ENCODE peak calls at places on chromosomes 2 and 18, in nine cellular contexts. V, R, Z, D, G, Y, U, F and C are unnamed samples.

GRCh38 chr18:58241877-58242276 is 197.9 kb downstream of the NEDD4L start:
- DNase-seq in V (no peak), R (no peak), Z (no peak), D (no peak), G (no peak), Y (peak), U (no peak), F (peak), C (no peak)

GRCh38 chr18:42414756-42415454 is 459.9 kb downstream of the PIK3C3 start:
- DNase-seq in V (no peak), R (peak), Z (no peak), D (no peak), G (no peak), Y (no peak), U (no peak), F (peak), C (no peak)

GRCh38 chr2:177783835-177784448 is 288.6 kb downstream of the PDE11A start:
- DNase-seq in V (no peak), R (no peak), Z (peak), D (no peak), G (no peak), Y (peak), U (no peak), F (peak), C (peak)

GRCh38 chr2:15968280-15969178 is 28.2 kb downstream of the MYCN start:
- DNase-seq in V (no peak), R (no peak), Z (no peak), D (no peak), G (no peak), Y (no peak), U (no peak), F (no peak), C (no peak)

GRCh38 chr2:157375384-157375783 is 49.8 kb upstream of the ERMN start:
- DNase-seq in V (no peak), R (no peak), Z (no peak), D (no peak), G (peak), Y (no peak), U (no peak), F (no peak), C (no peak)

GRCh38 chr2:120598416-120598815 is 137.3 kb upstream of the GLI2 start:
- DNase-seq in V (no peak), R (no peak), Z (no peak), D (no peak), G (no peak), Y (no peak), U (no peak), F (no peak), C (no peak)

GRCh38 chr2:85308951-85309555 is 18.7 kb downstream of the TGOLN2 start:
- DNase-seq in V (no peak), R (no peak), Z (peak), D (no peak), G (no peak), Y (peak), U (no peak), F (no peak), C (no peak)

GRCh38 chr2:46632349-46632748 is 153.0 kb downstream of the TMEM247 start:
- DNase-seq in V (peak), R (no peak), Z (peak), D (no peak), G (peak), Y (peak), U (peak), F (no peak), C (peak)

GRCh38 chr2:128448331-128449225 is 129.9 kb upstream of the HS6ST1 start:
- DNase-seq in V (no peak), R (no peak), Z (no peak), D (no peak), G (no peak), Y (no peak), U (no peak), F (no peak), C (no peak)

GRCh38 chr2:239257511-239257937 is 143.3 kb downstream of the HDAC4 start:
- DNase-seq in V (no peak), R (no peak), Z (peak), D (no peak), G (no peak), Y (peak), U (no peak), F (peak), C (peak)

GRCh38 chr2:174588463-174588862 is 9.1 kb downstream of the WIPF1 start:
- DNase-seq in V (no peak), R (no peak), Z (no peak), D (no peak), G (no peak), Y (no peak), U (no peak), F (no peak), C (no peak)

GRCh38 chr2:73981081-73981968 is 3.4 kb upstream of the TET3 start:
- DNase-seq in V (peak), R (no peak), Z (no peak), D (no peak), G (peak), Y (no peak), U (peak), F (peak), C (no peak)

GRCh38 chr2:110221938-110222337 is 9.6 kb upstream of the MTLN start:
- DNase-seq in V (no peak), R (no peak), Z (no peak), D (no peak), G (no peak), Y (no peak), U (no peak), F (no peak), C (no peak)

GRCh38 chr2:159292157-159292556 is 5.7 kb upstream of the WDSUB1 start:
- DNase-seq in V (no peak), R (no peak), Z (no peak), D (no peak), G (no peak), Y (no peak), U (no peak), F (no peak), C (no peak)

GRCh38 chr2:5520352-5520996 is 171.7 kb upstream of the SOX11 start:
- DNase-seq in V (no peak), R (no peak), Z (no peak), D (peak), G (no peak), Y (peak), U (no peak), F (peak), C (no peak)

GRCh38 chr2:171952276-171952675 is 30.0 kb downstream of the HAT1 start:
- DNase-seq in V (no peak), R (no peak), Z (no peak), D (no peak), G (no peak), Y (no peak), U (no peak), F (no peak), C (no peak)

GRCh38 chr2:181457121-181457740 is at the start of gene ITGA4:
- DNase-seq in V (peak), R (no peak), Z (peak), D (peak), G (peak), Y (peak), U (peak), F (peak), C (peak)

GRCh38 chr2:37224063-37224462 is 7.3 kb downstream of the CEBPZ start:
- DNase-seq in V (no peak), R (no peak), Z (no peak), D (no peak), G (no peak), Y (no peak), U (no peak), F (no peak), C (no peak)
- H3K4me3 ChIP-seq in V (no peak), R (no peak), Z (no peak), D (no peak), G (no peak), Y (no peak), U (no peak), F (no peak), C (no peak)

GRCh38 chr2:150476809-150477302 is 10.6 kb downstream of the RND3 start:
- DNase-seq in V (no peak), R (no peak), Z (no peak), D (no peak), G (no peak), Y (peak), U (no peak), F (no peak), C (no peak)
- H3K4me3 ChIP-seq in V (no peak), R (peak), Z (no peak), D (no peak), G (no peak), Y (peak), U (no peak), F (no peak), C (no peak)

DNA sequence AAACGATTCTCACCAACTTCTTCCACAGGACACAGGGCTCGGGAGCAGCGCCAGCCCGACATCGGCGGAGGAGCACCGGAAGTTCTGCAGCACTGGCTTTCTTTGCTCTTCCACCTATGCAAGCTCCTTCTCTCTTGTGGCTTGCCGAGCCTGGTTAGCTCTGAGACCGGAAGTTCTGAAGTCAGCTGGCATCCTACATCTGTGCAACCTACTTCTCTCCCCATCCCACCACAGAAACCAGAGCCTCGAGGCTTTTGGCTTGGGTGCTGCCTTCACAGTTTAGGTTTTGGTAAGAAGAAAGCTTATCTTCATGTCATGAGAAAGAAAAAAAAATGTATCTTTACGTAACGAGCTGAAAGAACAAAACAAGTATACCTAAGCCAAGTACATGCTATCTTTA is 111.7 kb downstream of the ANKRD44 start:
- DNase-seq in V (peak), R (no peak), Z (peak), D (peak), G (peak), Y (no peak), U (peak), F (no peak), C (peak)
- H3K4me3 ChIP-seq in V (peak), R (no peak), Z (peak), D (no peak), G (peak), Y (no peak), U (peak), F (no peak), C (no peak)

GRCh38 chr18:79792988-79793355 is 4.8 kb upstream of the KCNG2 start:
- DNase-seq in V (no peak), R (no peak), Z (no peak), D (no peak), G (no peak), Y (no peak), U (no peak), F (no peak), C (no peak)
- H3K4me3 ChIP-seq in V (no peak), R (no peak), Z (no peak), D (no peak), G (no peak), Y (no peak), U (no peak), F (no peak), C (no peak)

GRCh38 chr2:234491281-234491680 is 5.6 kb downstream of the ARL4C start:
- DNase-seq in V (peak), R (no peak), Z (no peak), D (no peak), G (no peak), Y (no peak), U (no peak), F (no peak), C (no peak)
- H3K4me3 ChIP-seq in V (peak), R (no peak), Z (no peak), D (no peak), G (no peak), Y (no peak), U (no peak), F (no peak), C (peak)

GRCh38 chr2:68121873-68122679 is 35.6 kb upstream of the PNO1 start:
- DNase-seq in V (peak), R (peak), Z (peak), D (peak), G (peak), Y (peak), U (peak), F (peak), C (peak)
- H3K4me3 ChIP-seq in V (no peak), R (peak), Z (peak), D (no peak), G (peak), Y (no peak), U (peak), F (no peak), C (no peak)

DNA sequence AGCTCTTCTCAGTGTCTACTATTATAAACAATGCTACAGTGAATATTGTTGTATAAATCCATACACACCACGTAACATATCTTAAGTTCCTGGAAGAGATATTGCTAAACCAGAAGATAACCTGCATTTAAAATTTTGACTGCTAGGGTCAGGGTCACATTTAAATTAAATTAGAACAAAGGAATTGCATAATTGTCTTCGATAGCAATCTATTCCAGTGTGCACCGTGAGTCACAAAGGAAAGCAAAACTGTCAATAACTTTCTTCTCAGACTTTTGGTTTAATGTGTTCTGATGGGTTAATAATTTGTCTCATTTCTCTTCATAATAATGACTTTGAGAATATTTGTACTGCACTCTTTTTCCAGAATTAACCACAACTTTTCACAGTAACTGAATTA is 4.2 kb downstream of the GEN1 start:
- DNase-seq in V (no peak), R (no peak), Z (no peak), D (no peak), G (no peak), Y (no peak), U (no peak), F (no peak), C (no peak)
- H3K4me3 ChIP-seq in V (no peak), R (peak), Z (no peak), D (no peak), G (no peak), Y (no peak), U (no peak), F (no peak), C (no peak)

DNA sequence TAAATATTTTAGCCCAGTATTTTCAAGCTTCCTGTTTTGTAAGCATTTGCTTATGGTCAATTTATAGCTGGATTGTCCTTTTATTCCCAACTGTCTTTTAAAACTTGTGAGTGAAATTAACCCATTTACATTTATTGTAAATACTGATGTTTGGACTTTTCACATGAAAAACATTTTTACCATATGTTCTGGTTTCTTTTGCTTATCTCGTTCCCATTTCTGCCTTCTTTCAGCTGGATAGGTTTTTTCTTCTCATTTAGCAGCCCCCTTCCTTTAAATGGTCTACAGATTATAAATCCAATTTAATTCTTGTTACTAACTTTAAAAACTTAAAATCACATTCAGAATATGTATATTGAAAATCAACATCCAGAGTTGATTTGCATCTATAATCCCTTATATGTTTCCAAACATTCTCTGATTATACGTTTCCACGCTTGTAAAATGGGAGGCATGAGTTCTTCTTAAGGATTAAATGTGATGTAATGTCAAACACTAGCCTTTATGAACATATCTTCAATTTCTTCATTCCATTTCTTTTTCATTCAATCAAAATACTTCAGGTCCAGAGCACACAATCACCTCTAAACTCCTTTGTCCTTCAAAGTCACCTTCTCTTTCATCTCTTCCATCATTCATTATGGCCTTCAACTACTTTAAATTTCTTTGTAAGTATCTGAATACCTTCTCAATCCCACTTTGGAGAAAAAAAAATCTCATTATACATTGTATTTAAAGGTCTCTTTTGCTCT is 1.1 kb upstream of the KDM3A start:
- DNase-seq in V (no peak), R (no peak), Z (no peak), D (no peak), G (peak), Y (no peak), U (peak), F (no peak), C (no peak)
- H3K4me3 ChIP-seq in V (peak), R (no peak), Z (peak), D (peak), G (peak), Y (no peak), U (peak), F (no peak), C (no peak)

GRCh38 chr18:79395308-79395640 is 456 bp upstream of the NFATC1 start:
- DNase-seq in V (no peak), R (no peak), Z (no peak), D (no peak), G (no peak), Y (no peak), U (no peak), F (no peak), C (no peak)
- H3K4me3 ChIP-seq in V (no peak), R (no peak), Z (no peak), D (peak), G (peak), Y (no peak), U (peak), F (no peak), C (no peak)

DNA sequence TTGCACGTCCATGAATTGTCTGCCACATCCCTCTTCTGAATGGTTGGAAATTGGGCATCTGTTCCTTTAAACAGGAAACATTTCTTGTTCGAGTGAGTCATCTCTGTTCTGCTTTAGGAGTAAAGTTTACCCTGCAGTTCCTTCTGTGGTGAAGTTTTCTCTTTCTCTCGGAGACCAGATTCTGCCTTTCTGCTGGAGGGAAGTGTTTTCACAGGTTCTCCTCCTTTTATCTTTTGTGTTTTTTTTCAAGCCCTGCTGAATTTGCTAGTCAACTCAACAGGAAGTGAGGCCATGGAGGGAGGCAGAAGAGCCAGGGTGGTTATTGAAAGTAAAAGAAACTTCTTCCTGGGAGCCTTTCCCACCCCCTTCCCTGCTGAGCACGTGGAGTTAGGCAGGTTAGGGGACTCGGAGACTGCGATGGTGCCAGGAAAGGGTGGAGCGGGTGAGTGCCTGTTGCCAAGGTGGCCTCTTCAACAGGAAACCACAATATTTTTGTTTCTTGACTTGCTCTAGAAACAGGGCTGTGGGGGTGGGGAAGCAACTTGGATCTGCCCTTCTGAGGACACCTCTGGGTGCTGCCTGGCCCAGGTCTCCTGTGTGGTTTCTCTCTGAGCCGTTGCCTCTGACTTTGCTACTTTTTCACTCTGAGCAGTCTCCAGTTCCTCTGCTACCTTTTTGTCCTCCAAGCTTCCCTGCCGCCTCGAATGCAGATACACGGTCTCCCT is 2.2 kb upstream of the CASP8 start:
- DNase-seq in V (peak), R (peak), Z (peak), D (peak), G (peak), Y (peak), U (peak), F (peak), C (peak)
- H3K4me3 ChIP-seq in V (peak), R (peak), Z (peak), D (peak), G (peak), Y (peak), U (peak), F (peak), C (peak)